ENCODE peak calls at places on chromosomes 5 and 9, in nine cellular contexts. O is CD4-positive, alpha-beta T cell; J is PC-3; L is HepG2; E is neural progenitor cell; M is A673; D is small intestine; G is uterus; T is Peyer's patch. Q is an unnamed sample.

GRCh38 chr5:136015966-136016365 is 12.8 kb upstream of the TGFBI start:
- DNase-seq in O (no peak), J (no peak), L (no peak), E (no peak), M (no peak), D (no peak), G (no peak), T (no peak), Q (no peak)

GRCh38 chr9:110152704-110153374 is 55.1 kb downstream of the C9orf152 start:
- DNase-seq in O (no peak), J (peak), L (peak), E (peak), M (peak), D (peak), G (no peak), T (no peak), Q (no peak)

GRCh38 chr9:70789086-70789485 is 332.3 kb downstream of the TRPM3 start:
- DNase-seq in O (no peak), J (no peak), L (no peak), E (no peak), M (no peak), D (no peak), G (no peak), T (no peak), Q (no peak)

GRCh38 chr5:76546497-76547102 is 76.6 kb downstream of the F2RL2 start:
- DNase-seq in O (no peak), J (no peak), L (peak), E (no peak), M (peak), D (no peak), G (no peak), T (no peak), Q (no peak)

GRCh38 chr9:108547736-108548135 is 308.1 kb downstream of the ACTL7B start:
- DNase-seq in O (no peak), J (no peak), L (no peak), E (no peak), M (no peak), D (no peak), G (no peak), T (no peak), Q (no peak)

GRCh38 chr5:83251849-83252248 is 174.5 kb downstream of the XRCC4 start:
- DNase-seq in O (no peak), J (no peak), L (no peak), E (no peak), M (no peak), D (no peak), G (no peak), T (no peak), Q (no peak)

GRCh38 chr9:71962328-71962727 is 50.9 kb downstream of the C9orf85 start:
- DNase-seq in O (no peak), J (peak), L (no peak), E (no peak), M (no peak), D (peak), G (no peak), T (no peak), Q (no peak)

GRCh38 chr9:128203024-128203841 is at the start of gene DNM1:
- DNase-seq in O (peak), J (peak), L (no peak), E (peak), M (peak), D (peak), G (no peak), T (peak), Q (peak)

GRCh38 chr9:81424431-81424830 is 264.9 kb downstream of the TLE1 start:
- DNase-seq in O (no peak), J (no peak), L (no peak), E (no peak), M (no peak), D (no peak), G (no peak), T (no peak), Q (no peak)

GRCh38 chr9:137764171-137764671 is 113.4 kb upstream of the CACNA1B start:
- DNase-seq in O (no peak), J (no peak), L (no peak), E (no peak), M (no peak), D (no peak), G (no peak), T (no peak), Q (no peak)

GRCh38 chr9:81526587-81526986 is 162.8 kb downstream of the TLE1 start:
- DNase-seq in O (no peak), J (no peak), L (no peak), E (no peak), M (no peak), D (no peak), G (no peak), T (no peak), Q (no peak)

GRCh38 chr9:113528088-113528487 is 64.6 kb downstream of the RGS3 start:
- DNase-seq in O (no peak), J (no peak), L (no peak), E (no peak), M (no peak), D (peak), G (no peak), T (peak), Q (peak)

GRCh38 chr9:87816041-87816440 is 66.6 kb upstream of the SPATA31E1 start:
- DNase-seq in O (no peak), J (no peak), L (no peak), E (no peak), M (peak), D (peak), G (no peak), T (no peak), Q (no peak)

GRCh38 chr5:65544473-65544872 is 18.5 kb downstream of the CENPK start:
- DNase-seq in O (no peak), J (no peak), L (no peak), E (no peak), M (no peak), D (no peak), G (no peak), T (no peak), Q (no peak)

GRCh38 chr5:6468104-6468503 is 19.4 kb downstream of the UBE2QL1 start:
- DNase-seq in O (no peak), J (no peak), L (no peak), E (peak), M (no peak), D (no peak), G (no peak), T (no peak), Q (no peak)

DNA sequence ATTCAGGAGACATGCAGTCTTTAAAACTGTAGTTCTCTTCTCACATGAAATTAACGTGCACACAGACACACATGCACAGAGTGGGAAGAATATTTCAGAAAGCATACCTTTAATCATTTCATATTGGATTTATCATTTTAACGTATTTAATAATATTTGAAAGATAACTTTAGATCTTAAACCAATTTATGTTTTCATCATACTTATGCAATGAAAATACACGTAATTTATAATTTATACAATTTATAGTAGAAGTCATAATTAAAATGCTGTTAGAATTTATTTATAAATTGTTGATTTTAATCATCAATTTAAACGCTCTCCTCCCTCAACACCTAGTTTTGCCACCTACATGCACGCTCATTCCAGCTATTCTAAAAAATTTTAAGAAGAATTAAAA is 894.9 kb upstream of the CTNND2 start:
- DNase-seq in O (no peak), J (no peak), L (no peak), E (no peak), M (no peak), D (no peak), G (no peak), T (no peak), Q (no peak)
- H3K27ac ChIP-seq in O (no peak), J (no peak), L (no peak), E (no peak), M (no peak), D (no peak), G (no peak), T (no peak), Q (no peak)

GRCh38 chr9:99185904-99186303 is 35.8 kb downstream of the ALG2 start:
- DNase-seq in O (no peak), J (no peak), L (no peak), E (no peak), M (no peak), D (no peak), G (no peak), T (no peak), Q (no peak)

GRCh38 chr9:99185328-99185632 is 36.5 kb downstream of the ALG2 start:
- DNase-seq in O (no peak), J (no peak), L (no peak), E (no peak), M (no peak), D (no peak), G (no peak), T (no peak), Q (no peak)

GRCh38 chr9:99183616-99184015 is 38.1 kb downstream of the ALG2 start:
- DNase-seq in O (no peak), J (no peak), L (no peak), E (no peak), M (no peak), D (no peak), G (no peak), T (no peak), Q (no peak)

GRCh38 chr9:99184427-99185327 is 37.1 kb downstream of the ALG2 start:
- DNase-seq in O (peak), J (peak), L (peak), E (peak), M (peak), D (peak), G (peak), T (peak), Q (peak)

GRCh38 chr9:99184073-99184426 is 37.7 kb downstream of the ALG2 start:
- DNase-seq in O (no peak), J (no peak), L (no peak), E (no peak), M (no peak), D (no peak), G (peak), T (no peak), Q (no peak)
- H3K27ac ChIP-seq in O (no peak), J (no peak), L (no peak), E (no peak), M (no peak), D (no peak), G (peak), T (peak), Q (peak)

GRCh38 chr5:43484049-43484849 is 584 bp upstream of the TMEM267 start:
- DNase-seq in O (peak), J (peak), L (peak), E (peak), M (peak), D (peak), G (peak), T (peak), Q (peak)

GRCh38 chr5:43482490-43483064 is 1.1 kb downstream of the TMEM267 start:
- DNase-seq in O (no peak), J (peak), L (peak), E (no peak), M (peak), D (peak), G (no peak), T (no peak), Q (no peak)

GRCh38 chr5:43486353-43486752 is 2.7 kb upstream of the TMEM267 start:
- DNase-seq in O (no peak), J (no peak), L (peak), E (no peak), M (no peak), D (no peak), G (no peak), T (no peak), Q (no peak)

GRCh38 chr5:43483210-43484048 is at the start of gene TMEM267:
- DNase-seq in O (peak), J (peak), L (peak), E (peak), M (peak), D (peak), G (peak), T (peak), Q (peak)

GRCh38 chr5:43485406-43485805 is 1.7 kb upstream of the TMEM267 start:
- DNase-seq in O (no peak), J (peak), L (peak), E (no peak), M (no peak), D (peak), G (no peak), T (no peak), Q (no peak)
- H3K27ac ChIP-seq in O (peak), J (no peak), L (peak), E (no peak), M (no peak), D (no peak), G (no peak), T (no peak), Q (no peak)

GRCh38 chr9:117704024-117704575 is at the start of gene TLR4:
- DNase-seq in O (no peak), J (peak), L (no peak), E (peak), M (no peak), D (peak), G (peak), T (peak), Q (peak)

GRCh38 chr9:117706421-117707150 is 2.4 kb downstream of the TLR4 start:
- DNase-seq in O (no peak), J (no peak), L (no peak), E (no peak), M (no peak), D (peak), G (no peak), T (no peak), Q (no peak)

GRCh38 chr9:117705386-117705785 is 1.2 kb downstream of the TLR4 start:
- DNase-seq in O (no peak), J (no peak), L (no peak), E (no peak), M (no peak), D (no peak), G (no peak), T (no peak), Q (no peak)

GRCh38 chr9:117703538-117703937 is 665 bp upstream of the TLR4 start:
- DNase-seq in O (no peak), J (no peak), L (no peak), E (no peak), M (no peak), D (no peak), G (no peak), T (no peak), Q (no peak)

DNA sequence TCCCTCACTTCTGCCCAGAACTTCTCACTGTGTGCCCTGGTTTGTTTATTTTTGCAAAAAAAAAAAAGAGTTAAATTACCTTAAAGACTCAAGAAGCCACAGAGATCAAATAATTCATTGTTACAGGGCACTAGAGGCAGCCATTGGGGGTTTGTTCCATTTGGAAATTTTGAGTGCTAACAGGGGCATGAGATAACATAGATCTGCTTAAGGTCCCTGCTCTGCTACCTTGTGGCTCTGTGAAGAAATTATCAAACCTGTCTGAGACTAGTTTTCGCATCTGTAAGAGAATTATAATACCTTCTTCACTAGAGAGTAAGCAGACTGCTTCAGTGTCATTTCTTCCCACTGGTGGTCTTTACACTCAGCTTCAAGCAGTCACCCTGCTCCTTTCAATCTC is 394 bp downstream of the TLR4 start:
- DNase-seq in O (no peak), J (no peak), L (no peak), E (no peak), M (no peak), D (no peak), G (no peak), T (no peak), Q (no peak)
- H3K27ac ChIP-seq in O (no peak), J (no peak), L (no peak), E (no peak), M (no peak), D (peak), G (peak), T (peak), Q (peak)